ENCODE peak calls at places on chromosomes 16 and 17, in five cellular contexts. X is PC-3, Y is GM23338, M is fibroblast of lung, R is neural progenitor cell. E is an unnamed sample.

GRCh38 chr16:13118091-13118490 is 216.7 kb downstream of the SHISA9 start:
- DNase-seq in X (no peak), Y (no peak), M (no peak), R (no peak), E (no peak)

GRCh38 chr16:4309833-4310266 is 6.0 kb upstream of the GLIS2 start:
- DNase-seq in X (peak; percentile 58), Y (peak; percentile 95), M (peak; percentile 82), R (peak; percentile 87), E (peak; percentile 75)

GRCh38 chr17:3004150-3004801 is 59.1 kb downstream of the OR1D5 start:
- DNase-seq in X (peak; percentile 97), Y (no peak), M (peak; percentile 95), R (no peak), E (peak; percentile 90)

GRCh38 chr16:35725949-35726348 is 2266.5 kb downstream of the TP53TG3F start:
- DNase-seq in X (no peak), Y (no peak), M (no peak), R (no peak), E (no peak)

GRCh38 chr17:61536417-61536955 is 54.5 kb downstream of the NACA2 start:
- DNase-seq in X (no peak), Y (no peak), M (no peak), R (no peak), E (no peak)

GRCh38 chr17:28750178-28751047 is 6.6 kb downstream of the TRAF4 start:
- DNase-seq in X (peak; percentile 90), Y (peak; percentile 98), M (peak; percentile 85), R (peak; percentile 96), E (peak; percentile 74)

GRCh38 chr17:78325076-78325712 is 34.7 kb downstream of the SOCS3 start:
- DNase-seq in X (no peak), Y (no peak), M (peak; percentile 73), R (peak; percentile 34), E (peak; percentile 61)

GRCh38 chr17:17306181-17306580 is 3.0 kb downstream of the NT5M start:
- DNase-seq in X (no peak), Y (no peak), M (no peak), R (no peak), E (no peak)

GRCh38 chr16:2251281-2252111 is at the start of gene ECI1:
- DNase-seq in X (peak; percentile 93), Y (peak; percentile 95), M (peak; percentile 93), R (peak; percentile 96), E (peak; percentile 84)

GRCh38 chr17:79808763-79809529 is 12.1 kb upstream of the CBX8 start:
- DNase-seq in X (peak; percentile 80), Y (peak; percentile 80), M (no peak), R (peak; percentile 64), E (no peak)

GRCh38 chr17:50311112-50311460 is 34.8 kb upstream of the XYLT2 start:
- DNase-seq in X (no peak), Y (no peak), M (no peak), R (no peak), E (no peak)

GRCh38 chr16:14013571-14014283 is 57.4 kb upstream of the MRTFB start:
- DNase-seq in X (peak; percentile 62), Y (peak; percentile 37), M (peak; percentile 84), R (no peak), E (peak; percentile 83)

GRCh38 chr17:601462-602303 is 113.0 kb downstream of the VPS53 start:
- DNase-seq in X (no peak), Y (no peak), M (peak; percentile 80), R (no peak), E (peak; percentile 76)

GRCh38 chr16:84829168-84829965 is 9.6 kb downstream of the CRISPLD2 start:
- DNase-seq in X (no peak), Y (no peak), M (peak; percentile 94), R (peak; percentile 42), E (peak; percentile 93)

GRCh38 chr16:3652373-3653037 is 2.0 kb upstream of the DNASE1 start:
- DNase-seq in X (no peak), Y (no peak), M (no peak), R (no peak), E (no peak)

GRCh38 chr16:23691483-23692189 is 12.9 kb downstream of the PLK1 start:
- DNase-seq in X (peak; percentile 38), Y (peak; percentile 17), M (peak; percentile 13), R (no peak), E (no peak)

GRCh38 chr17:77769762-77770161 is 188.7 kb upstream of the TNRC6C start:
- DNase-seq in X (no peak), Y (no peak), M (no peak), R (no peak), E (no peak)

GRCh38 chr16:30874821-30875717 is 18.8 kb downstream of the BCL7C start:
- DNase-seq in X (peak; percentile 81), Y (peak; percentile 97), M (peak; percentile 90), R (peak; percentile 97), E (peak; percentile 81)

GRCh38 chr17:4487820-4488716 is 10.6 kb upstream of the SPNS2 start:
- DNase-seq in X (no peak), Y (no peak), M (no peak), R (no peak), E (no peak)

GRCh38 chr16:54506691-54507090 is 220.1 kb upstream of the IRX3 start:
- DNase-seq in X (no peak), Y (peak; percentile 19), M (no peak), R (peak; percentile 28), E (no peak)

GRCh38 chr16:23959801-23960072 is 124.0 kb downstream of the PRKCB start:
- DNase-seq in X (no peak), Y (no peak), M (no peak), R (no peak), E (no peak)

GRCh38 chr17:72439893-72440502 is 319.2 kb downstream of the SOX9 start:
- DNase-seq in X (no peak), Y (no peak), M (no peak), R (no peak), E (no peak)

GRCh38 chr16:57764341-57765159 is 29.0 kb downstream of the KATNB1 start:
- DNase-seq in X (peak; percentile 82), Y (peak; percentile 93), M (peak; percentile 83), R (peak; percentile 45), E (peak; percentile 73)

GRCh38 chr17:47620503-47621245 is 29.0 kb upstream of the KPNB1 start:
- DNase-seq in X (peak; percentile 55), Y (no peak), M (no peak), R (no peak), E (no peak)

GRCh38 chr16:81061307-81061640 is 15.8 kb downstream of the C16orf46 start:
- DNase-seq in X (no peak), Y (no peak), M (no peak), R (no peak), E (no peak)

GRCh38 chr16:5510819-5511370 is 413.3 kb upstream of the EEF2KMT start:
- DNase-seq in X (no peak), Y (no peak), M (no peak), R (peak; percentile 81), E (no peak)

GRCh38 chr17:41777579-41778188 is 8.8 kb downstream of the JUP start:
- DNase-seq in X (peak; percentile 92), Y (no peak), M (peak; percentile 94), R (no peak), E (peak; percentile 90)

GRCh38 chr16:825298-826061 is 24.9 kb upstream of the GNG13 start:
- DNase-seq in X (no peak), Y (no peak), M (no peak), R (no peak), E (no peak)

GRCh38 chr17:27559996-27560481 is 70.9 kb upstream of the LGALS9 start:
- DNase-seq in X (peak; percentile 70), Y (no peak), M (peak; percentile 91), R (no peak), E (peak; percentile 87)

GRCh38 chr16:51767564-51767963 is 616.5 kb upstream of the SALL1 start:
- DNase-seq in X (no peak), Y (no peak), M (no peak), R (no peak), E (no peak)

GRCh38 chr16:3980311-3981111 is 100.0 kb upstream of the CREBBP start:
- DNase-seq in X (peak; percentile 30), Y (no peak), M (peak; percentile 68), R (no peak), E (peak; percentile 64)

GRCh38 chr16:75559564-75560372 is 3.7 kb upstream of the TMEM231 start:
- DNase-seq in X (no peak), Y (peak; percentile 24), M (peak; percentile 73), R (peak; percentile 15), E (peak; percentile 73)

GRCh38 chr17:60328679-60329078 is 63.3 kb downstream of the USP32 start:
- DNase-seq in X (no peak), Y (no peak), M (no peak), R (no peak), E (no peak)
- H3K4me3 ChIP-seq in X (no peak overlapping the region), Y (no peak overlapping the region), M (no peak overlapping the region), R (no peak overlapping the region), E (no peak overlapping the region)

GRCh38 chr16:86566966-86567700 is 504 bp downstream of the FOXC2 start:
- DNase-seq in X (no peak), Y (peak; percentile 61), M (peak; percentile 82), R (peak; percentile 82), E (peak; percentile 76)

GRCh38 chr16:86568677-86569623 is 2.3 kb downstream of the FOXC2 start:
- DNase-seq in X (no peak), Y (peak; percentile 51), M (no peak), R (no peak), E (no peak)

GRCh38 chr16:86569843-86570447 is 3.3 kb downstream of the FOXC2 start:
- DNase-seq in X (no peak), Y (no peak), M (no peak), R (no peak), E (no peak)

GRCh38 chr16:86566601-86566965 is at the start of gene FOXC2:
- DNase-seq in X (no peak), Y (peak; percentile 99), M (peak; percentile 97), R (peak; percentile 95), E (peak; percentile 92)

GRCh38 chr16:86567701-86568571 is 1.3 kb downstream of the FOXC2 start:
- DNase-seq in X (no peak), Y (peak; percentile 66), M (peak; percentile 71), R (peak; percentile 82), E (no peak)
- TF ChIP-seq EZH2 in X (no peak), Y (peak; percentile 99), M (no peak), R (peak; percentile 90), E (no peak)

DNA sequence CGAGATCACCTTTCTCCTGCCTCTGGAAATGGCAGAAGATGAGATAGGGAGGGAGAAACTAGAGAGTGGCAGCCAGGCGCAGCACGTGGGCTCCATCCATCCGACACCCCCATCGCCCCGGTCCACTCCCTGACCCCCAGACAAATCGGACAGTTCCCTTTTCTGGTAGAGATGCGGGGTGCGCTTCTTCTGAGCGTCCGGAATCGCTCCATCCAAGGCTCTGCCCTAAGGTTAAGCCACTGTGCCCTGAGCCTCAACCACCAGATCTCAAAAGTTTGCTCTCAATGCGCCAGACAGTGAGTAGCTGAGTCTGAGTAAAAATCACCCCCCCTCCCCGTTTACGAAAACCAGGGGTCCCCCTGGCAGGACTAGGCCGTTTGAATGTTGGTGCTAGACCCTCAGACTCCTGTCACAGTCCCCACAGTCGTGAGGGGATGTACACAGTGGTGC is 15.4 kb upstream of the ZFHX3 start:
- DNase-seq in X (no peak), Y (peak; percentile 54), M (peak; percentile 1), R (no peak), E (no peak)
- H3K4me3 ChIP-seq in X (no peak overlapping the region), Y (peak overlapping the region; percentile 62), M (peak overlapping the region; percentile 43), R (peak overlapping the region; percentile 31), E (peak overlapping the region; percentile 45)

DNA sequence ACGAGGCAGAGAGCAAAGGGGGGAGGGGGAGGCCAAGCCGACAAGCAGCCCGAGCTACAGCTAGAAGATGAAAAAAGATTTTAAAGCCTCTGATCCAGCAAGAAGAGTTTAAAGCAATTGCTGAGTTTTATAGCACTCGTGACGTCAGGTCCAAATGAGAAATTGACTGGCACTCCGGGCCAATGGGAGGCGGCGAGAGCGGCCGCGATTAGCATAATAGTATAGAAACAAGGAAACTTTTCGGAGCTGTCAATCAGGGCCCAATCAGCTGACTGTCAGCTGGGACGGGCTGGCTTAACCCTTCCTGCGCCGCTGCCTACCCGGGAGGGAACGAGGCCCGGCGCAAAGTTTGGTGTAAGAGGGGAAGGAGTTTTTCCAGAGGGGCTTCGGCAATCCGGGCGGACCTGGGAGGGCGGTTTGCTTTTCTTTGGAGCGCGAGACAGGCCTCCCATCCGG is at the start of gene MAF:
- DNase-seq in X (peak; percentile 16), Y (peak; percentile 91), M (peak; percentile 85), R (peak; percentile 95), E (peak; percentile 78)
- TF ChIP-seq EZH2 in X (peak; percentile 66), Y (no peak), M (no peak), R (peak; percentile 5), E (no peak)

E was measured in astrocyte.